ENCODE peak calls at places on chromosomes 1 and 21, in ten cellular contexts. P is G401; E is activated CD4-positive, alpha-beta T cell treated with anti-CD3 and anti-CD28 coated beads for 1 hour; M is IMR-90; Z is hypothalamus; W is NCI-H1436; Y is NCI-H1105 treated with DMSO at 0.1 percent for 48 hours; D is activated T-cell treated with anti-CD3 and anti-CD28 coated beads for 24 hours; O is NCI-H748 treated with DMSO at 0.1 percent for 48 hours; B is NCI-H1694. U is an unnamed sample.

GRCh38 chr1:96425382-96426129 is 296.0 kb upstream of the PTBP2 start:
- DNase-seq in Z (no peak), D (no peak), P (no peak), M (no peak), Y (no peak), O (no peak), B (no peak), E (no peak), W (no peak), U (no peak)

GRCh38 chr1:27557596-27558340 is 46.2 kb downstream of the AHDC1 start:
- DNase-seq in M (no peak), B (no peak), D (no peak), E (no peak), Z (no peak), O (no peak), Y (no peak), W (no peak), P (no peak), U (no peak)

GRCh38 chr1:50923564-50923963 is 36.5 kb downstream of the FAF1 start:
- DNase-seq in E (no peak), B (no peak), Z (no peak), M (no peak), W (no peak), Y (no peak), O (no peak), P (no peak), D (no peak), U (no peak)

GRCh38 chr1:155983191-155984023 is 5.1 kb upstream of the ARHGEF2 start:
- DNase-seq in M (peak), B (peak), Y (peak), O (no peak), D (no peak), W (peak), Z (no peak), P (peak), E (no peak), U (no peak)

GRCh38 chr1:25528881-25529517 is 14.4 kb upstream of the LDLRAP1 start:
- DNase-seq in W (no peak), D (no peak), Z (no peak), E (no peak), O (no peak), M (no peak), P (no peak), B (no peak), Y (no peak), U (no peak)

GRCh38 chr1:248850536-248851251 is 8.2 kb downstream of the ZNF692 start:
- DNase-seq in B (no peak), M (no peak), E (no peak), Y (no peak), D (no peak), P (no peak), Z (no peak), W (no peak), O (no peak), U (no peak)

GRCh38 chr21:46210378-46211136 is 18.0 kb downstream of the LSS start:
- DNase-seq in M (no peak), D (no peak), B (no peak), W (no peak), P (no peak), Y (no peak), O (no peak), E (no peak), Z (no peak), U (no peak)

GRCh38 chr1:111412839-111413238 is 14.7 kb downstream of the OVGP1 start:
- DNase-seq in O (no peak), W (no peak), M (no peak), P (no peak), B (no peak), E (no peak), Z (no peak), D (no peak), Y (no peak), U (no peak)

GRCh38 chr1:113074237-113074636 is 1.2 kb downstream of the LRIG2 start:
- DNase-seq in W (no peak), M (no peak), E (no peak), B (no peak), Z (no peak), O (no peak), D (no peak), P (no peak), Y (no peak), U (no peak)

GRCh38 chr1:236156512-236157208 is 14.3 kb downstream of the GPR137B start:
- DNase-seq in M (no peak), O (no peak), Y (no peak), P (no peak), D (peak), W (no peak), E (no peak), B (no peak), Z (no peak), U (no peak)

GRCh38 chr1:247212012-247212411 is 40.2 kb upstream of the ZNF124 start:
- DNase-seq in B (no peak), O (no peak), M (no peak), D (no peak), W (no peak), Y (no peak), Z (no peak), P (no peak), E (no peak), U (no peak)

GRCh38 chr1:17865912-17866311 is 110.8 kb downstream of the ACTL8 start:
- DNase-seq in D (no peak), Y (no peak), M (peak), O (no peak), B (no peak), E (no peak), P (no peak), Z (no peak), W (no peak), U (no peak)

GRCh38 chr1:45785583-45785982 is 17.8 kb upstream of the MAST2 start:
- DNase-seq in Y (no peak), P (no peak), Z (no peak), D (peak), O (no peak), E (no peak), W (no peak), M (no peak), B (no peak), U (no peak)

GRCh38 chr1:204885790-204886189 is 15.1 kb downstream of the NFASC start:
- DNase-seq in B (no peak), E (no peak), M (no peak), Y (no peak), Z (no peak), O (no peak), W (no peak), P (no peak), D (no peak), U (no peak)